ENCODE peak calls at places on chromosome 5, in seven cellular contexts. C is NCI-H69; J is HFF-Myc; H is bronchial epithelial cell; X is substantia nigra; F is kidney; Z is activated T-cell treated with anti-CD3 and anti-CD28 coated beads, Interleukin-2, amount 50 U/mL, for 48 hours. G is an unnamed sample.

GRCh38 chr5:9112520-9113291 is 433.2 kb downstream of the SEMA5A start:
- DNase-seq in J (no peak), X (no peak), H (peak; percentile 95), F (no peak), C (no peak), Z (no peak), G (no peak)

GRCh38 chr5:119417891-119418781 is 34.2 kb upstream of the HSD17B4 start:
- DNase-seq in F (no peak), C (peak; percentile 46), J (peak; percentile 44), X (no peak), Z (no peak), H (peak; percentile 60), G (no peak)

GRCh38 chr5:177471610-177472356 is 1.7 kb downstream of the DBN1 start:
- DNase-seq in X (no peak), C (no peak), Z (no peak), F (no peak), H (no peak), J (no peak), G (no peak)

GRCh38 chr5:116626945-116627679 is 52.5 kb upstream of the SEMA6A start:
- DNase-seq in H (no peak), J (no peak), C (peak; percentile 19), X (no peak), F (no peak), Z (no peak), G (no peak)

GRCh38 chr5:133670336-133670735 is 58.0 kb upstream of the FSTL4 start:
- DNase-seq in H (no peak), J (no peak), C (no peak), Z (no peak), F (no peak), X (no peak), G (no peak)

GRCh38 chr5:133091034-133091433 is 39.2 kb downstream of the HSPA4 start:
- DNase-seq in Z (no peak), C (no peak), X (no peak), H (no peak), J (no peak), F (no peak), G (no peak)

GRCh38 chr5:90967443-90967842 is 408.8 kb downstream of the ADGRV1 start:
- DNase-seq in X (no peak), C (no peak), H (no peak), F (no peak), Z (no peak), J (no peak), G (no peak)

GRCh38 chr5:172175263-172175719 is 12.7 kb downstream of the STK10 start:
- DNase-seq in H (no peak), C (peak; percentile 10), J (no peak), Z (peak; percentile 90), X (no peak), F (peak; percentile 88), G (no peak)

GRCh38 chr5:87267574-87268125 is at the start of gene RASA1:
- DNase-seq in C (peak; percentile 99), J (peak; percentile 72), X (peak; percentile 88), F (peak; percentile 98), H (peak; percentile 85), Z (peak; percentile 90), G (peak; percentile 99)

GRCh38 chr5:113276001-113276400 is 158.8 kb downstream of the TSSK1B start:
- DNase-seq in J (no peak), C (peak; percentile 88), F (no peak), H (no peak), X (no peak), Z (no peak), G (peak; percentile 6)

GRCh38 chr5:61048534-61048933 is 103.5 kb downstream of the NDUFAF2 start:
- DNase-seq in H (peak; percentile 93), J (peak; percentile 24), C (no peak), F (no peak), Z (no peak), X (no peak), G (no peak)

GRCh38 chr5:159021360-159022177 is 78.1 kb downstream of the EBF1 start:
- DNase-seq in Z (no peak), F (no peak), C (no peak), J (no peak), H (no peak), X (no peak), G (no peak)

GRCh38 chr5:107887181-107887580 is 216.4 kb upstream of the EFNA5 start:
- DNase-seq in X (no peak), F (no peak), J (no peak), Z (no peak), H (peak; percentile 12), C (no peak), G (no peak)

GRCh38 chr5:34586117-34586885 is 69.8 kb upstream of the RAI14 start:
- DNase-seq in J (no peak), Z (no peak), C (no peak), H (peak; percentile 100), X (no peak), F (no peak), G (no peak)

GRCh38 chr5:420632-421286 is 22.2 kb upstream of the EXOC3 start:
- DNase-seq in X (no peak), Z (no peak), J (no peak), C (no peak), H (no peak), F (peak; percentile 29), G (no peak)

GRCh38 chr5:138792181-138792808 is 39.1 kb downstream of the CTNNA1 start:
- DNase-seq in J (no peak), X (no peak), Z (no peak), F (no peak), H (no peak), C (peak; percentile 18), G (no peak)

GRCh38 chr5:170892201-170892600 is 30.4 kb downstream of the RANBP17 start:
- DNase-seq in Z (no peak), C (no peak), J (no peak), X (no peak), F (no peak), H (peak; percentile 61), G (no peak)

GRCh38 chr5:151298063-151298462 is 5.5 kb downstream of the SLC36A3 start:
- DNase-seq in C (peak; percentile 39), F (no peak), J (no peak), Z (no peak), H (peak; percentile 61), X (no peak), G (peak; percentile 16)

GRCh38 chr5:160548949-160549665 is 127.5 kb downstream of the PTTG1 start:
- DNase-seq in J (no peak), Z (no peak), H (peak; percentile 77), C (no peak), X (no peak), F (no peak), G (no peak)

GRCh38 chr5:2732850-2733249 is 18.6 kb downstream of the IRX2 start:
- DNase-seq in J (no peak), F (no peak), C (no peak), H (no peak), X (no peak), Z (no peak), G (no peak)

GRCh38 chr5:81856948-81857928 is 106.3 kb upstream of the SSBP2 start:
- DNase-seq in X (peak; percentile 19), H (peak; percentile 37), F (peak; percentile 81), J (no peak), C (peak; percentile 98), Z (no peak), G (no peak)

GRCh38 chr5:86885489-86886225 is 267.9 kb downstream of the COX7C start:
- DNase-seq in J (no peak), H (no peak), Z (no peak), X (no peak), C (peak; percentile 9), F (no peak), G (no peak)

G was measured in nephron progenitor cell.